ENCODE peak calls at places on chromosomes 2 and 18, in four cellular contexts. G is K562, R is GM12878, C is H1. V is an unnamed sample.

GRCh38 chr18:10140461-10140911 is 226.7 kb downstream of the VAPA start:
- DNase-seq in G (no peak), R (no peak), C (no peak), V (no peak)

GRCh38 chr2:146913476-146913875 is 931.4 kb upstream of the ACVR2A start:
- DNase-seq in G (no peak), R (no peak), C (no peak), V (no peak)

GRCh38 chr2:3738454-3738853 is 35.1 kb downstream of the DCDC2C start:
- DNase-seq in G (peak; percentile 62), R (no peak), C (no peak), V (peak; percentile 74)

GRCh38 chr18:45834303-45834702 is 8.8 kb downstream of the SIGLEC15 start:
- DNase-seq in G (no peak), R (no peak), C (no peak), V (no peak)

GRCh38 chr2:134501476-134502089 is 217.2 kb downstream of the TMEM163 start:
- DNase-seq in G (no peak), R (no peak), C (no peak), V (no peak)

GRCh38 chr2:68483011-68483410 is 15.6 kb downstream of the APLF start:
- DNase-seq in G (no peak), R (no peak), C (no peak), V (no peak)

GRCh38 chr2:216413882-216414281 is 1.6 kb downstream of the SMARCAL1 start:
- DNase-seq in G (no peak), R (no peak), C (no peak), V (no peak)

GRCh38 chr18:13375302-13376255 is 157.0 kb downstream of the LDLRAD4 start:
- DNase-seq in G (no peak), R (peak; percentile 57), C (no peak), V (no peak)

GRCh38 chr2:12046641-12047040 is 300.2 kb downstream of the LPIN1 start:
- DNase-seq in G (no peak), R (no peak), C (no peak), V (no peak)

GRCh38 chr2:5562865-5563264 is 129.3 kb upstream of the SOX11 start:
- DNase-seq in G (no peak), R (no peak), C (no peak), V (no peak)

GRCh38 chr18:31738460-31739407 is 21.9 kb downstream of the SLC25A52 start:
- DNase-seq in G (peak; percentile 24), R (no peak), C (no peak), V (peak; percentile 69)

GRCh38 chr18:31736630-31737029 is 24.1 kb downstream of the SLC25A52 start:
- DNase-seq in G (no peak), R (peak; percentile 28), C (no peak), V (no peak)

GRCh38 chr18:31740180-31740579 is 20.5 kb downstream of the SLC25A52 start:
- DNase-seq in G (no peak), R (no peak), C (no peak), V (no peak)

GRCh38 chr18:31741096-31741735 is 19.5 kb downstream of the SLC25A52 start:
- DNase-seq in G (peak; percentile 31), R (peak; percentile 16), C (no peak), V (peak; percentile 41)

DNA sequence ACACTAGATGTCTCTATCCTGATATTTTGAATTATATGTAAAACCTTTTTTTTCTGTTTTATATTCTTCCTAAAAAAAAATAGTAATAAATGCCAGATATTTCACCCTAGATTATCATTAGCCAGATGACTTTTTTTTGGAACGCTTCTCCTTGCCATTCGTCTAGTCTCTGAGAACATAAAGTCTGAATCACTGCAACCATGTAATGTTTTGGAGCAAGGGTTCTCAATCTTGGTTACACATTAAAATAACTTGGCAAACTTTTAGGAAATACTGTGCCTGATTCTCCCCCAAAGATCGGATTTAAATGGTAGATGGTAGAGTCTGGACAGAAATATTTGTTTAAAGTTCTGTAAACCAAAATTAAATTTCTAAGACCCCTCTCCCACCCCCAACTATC is 21.0 kb downstream of the SLC25A52 start:
- DNase-seq in G (no peak), R (no peak), C (no peak), V (no peak)
- TF ChIP-seq HDAC6 in G (no peak), R (no peak), C (no peak), V (no peak)

GRCh38 chr18:33472554-33472953 is 32.0 kb upstream of the CCDC178 start:
- DNase-seq in G (no peak), R (no peak), C (no peak), V (no peak)

GRCh38 chr18:33470229-33470628 is 29.7 kb upstream of the CCDC178 start:
- DNase-seq in G (no peak), R (no peak), C (no peak), V (no peak)

GRCh38 chr18:33469699-33470098 is 29.2 kb upstream of the CCDC178 start:
- DNase-seq in G (peak; percentile 50), R (no peak), C (no peak), V (no peak)

GRCh38 chr18:33466822-33467221 is 26.3 kb upstream of the CCDC178 start:
- DNase-seq in G (no peak), R (no peak), C (no peak), V (no peak)

DNA sequence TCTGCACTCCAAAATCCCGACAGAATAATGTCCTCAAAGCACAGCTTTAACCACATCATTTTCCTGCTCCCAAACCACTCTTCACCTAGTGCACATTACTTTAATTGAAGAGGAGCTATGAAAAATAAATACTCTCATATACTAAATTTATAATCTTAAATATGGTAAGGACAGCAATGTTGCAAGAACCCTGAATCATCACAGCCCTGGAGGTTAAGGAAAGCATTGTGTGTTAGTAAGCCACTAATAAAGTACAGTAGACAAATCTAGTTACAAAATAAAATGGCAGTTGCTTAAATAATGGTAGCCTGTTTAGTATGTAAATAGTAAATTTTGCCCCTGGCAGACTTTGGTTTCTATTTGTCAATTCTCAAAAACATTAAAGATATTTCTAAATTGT is 27.0 kb upstream of the CCDC178 start:
- DNase-seq in G (no peak), R (no peak), C (no peak), V (no peak)
- TF ChIP-seq HDAC6 in G (no peak), R (no peak), C (no peak), V (no peak)

GRCh38 chr2:44450806-44451205 is 89.1 kb downstream of the CAMKMT start:
- DNase-seq in G (no peak), R (no peak), C (no peak), V (no peak)
- TF ChIP-seq HDAC6 in G (no peak), R (no peak), C (no peak), V (no peak)

GRCh38 chr2:108570416-108570815 is 36.1 kb downstream of the LIMS1 start:
- DNase-seq in G (peak; percentile 37), R (no peak), C (no peak), V (no peak)
- TF ChIP-seq HDAC6 in G (no peak), R (no peak), C (no peak), V (no peak)

GRCh38 chr2:74373189-74373588 is 6.9 kb downstream of the DCTN1 start:
- DNase-seq in G (no peak), R (no peak), C (no peak), V (no peak)
- TF ChIP-seq HDAC6 in G (no peak), R (no peak), C (no peak), V (no peak)

DNA sequence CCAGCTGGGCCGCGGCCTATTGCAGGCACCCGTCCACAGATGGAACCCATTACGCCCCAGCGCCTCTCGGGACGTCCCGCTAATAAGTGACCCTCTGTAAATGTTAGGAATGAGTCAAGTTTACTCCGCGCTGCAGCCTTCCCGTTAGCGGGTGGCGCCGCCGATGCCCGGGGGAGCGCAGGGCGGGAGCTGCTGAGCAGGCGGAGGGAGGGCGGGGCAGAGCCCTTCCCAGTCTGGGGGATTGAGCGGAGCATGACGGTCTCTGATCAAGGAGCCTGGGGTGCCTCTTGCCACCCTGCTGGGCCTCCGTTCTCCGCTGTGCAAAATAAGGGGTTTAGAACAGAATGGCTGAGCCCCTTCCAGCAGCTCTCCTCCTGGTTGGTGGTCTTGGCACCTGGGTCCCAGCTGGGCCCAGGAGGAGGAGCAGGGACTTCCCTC is 10.5 kb downstream of the CROCC2 start:
- DNase-seq in G (no peak), R (no peak), C (no peak), V (no peak)
- TF ChIP-seq HDAC6 in G (no peak), R (no peak), C (no peak), V (no peak)

GRCh38 chr2:974054-974453 is 23.4 kb downstream of the SNTG2 start:
- DNase-seq in G (no peak), R (no peak), C (no peak), V (no peak)
- TF ChIP-seq HDAC6 in G (no peak), R (no peak), C (no peak), V (no peak)

DNA sequence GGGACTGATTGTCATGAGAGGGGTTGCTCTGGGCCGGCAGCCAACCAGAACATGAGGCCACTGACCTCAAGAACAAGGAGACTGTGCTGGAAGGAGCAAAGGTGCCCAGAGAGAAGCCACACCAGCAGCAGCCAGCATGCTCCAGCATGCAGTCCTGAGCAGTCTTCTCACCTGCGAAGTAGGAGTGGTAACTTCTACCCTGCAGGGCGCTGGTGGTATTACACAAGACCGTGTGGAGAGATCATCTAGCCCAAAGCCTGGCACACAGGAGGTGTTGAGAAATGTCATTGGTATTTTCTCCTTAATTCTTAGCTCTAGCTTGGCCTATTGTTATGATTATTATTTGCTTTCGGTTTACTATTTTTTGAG is 132.7 kb downstream of the TSN start:
- DNase-seq in G (peak; percentile 37), R (no peak), C (no peak), V (peak; percentile 35)
- TF ChIP-seq HDAC6 in G (no peak), R (no peak), C (no peak), V (no peak)

GRCh38 chr2:64865831-64866146 is 123.4 kb upstream of the SLC1A4 start:
- DNase-seq in G (no peak), R (no peak), C (no peak), V (no peak)

GRCh38 chr2:64867253-64867996 is 121.8 kb upstream of the SLC1A4 start:
- DNase-seq in G (no peak), R (no peak), C (no peak), V (no peak)

GRCh38 chr2:64866797-64867196 is 122.4 kb upstream of the SLC1A4 start:
- DNase-seq in G (no peak), R (no peak), C (no peak), V (no peak)

GRCh38 chr2:64863097-64863820 is 125.9 kb upstream of the SLC1A4 start:
- DNase-seq in G (no peak), R (no peak), C (no peak), V (no peak)

DNA sequence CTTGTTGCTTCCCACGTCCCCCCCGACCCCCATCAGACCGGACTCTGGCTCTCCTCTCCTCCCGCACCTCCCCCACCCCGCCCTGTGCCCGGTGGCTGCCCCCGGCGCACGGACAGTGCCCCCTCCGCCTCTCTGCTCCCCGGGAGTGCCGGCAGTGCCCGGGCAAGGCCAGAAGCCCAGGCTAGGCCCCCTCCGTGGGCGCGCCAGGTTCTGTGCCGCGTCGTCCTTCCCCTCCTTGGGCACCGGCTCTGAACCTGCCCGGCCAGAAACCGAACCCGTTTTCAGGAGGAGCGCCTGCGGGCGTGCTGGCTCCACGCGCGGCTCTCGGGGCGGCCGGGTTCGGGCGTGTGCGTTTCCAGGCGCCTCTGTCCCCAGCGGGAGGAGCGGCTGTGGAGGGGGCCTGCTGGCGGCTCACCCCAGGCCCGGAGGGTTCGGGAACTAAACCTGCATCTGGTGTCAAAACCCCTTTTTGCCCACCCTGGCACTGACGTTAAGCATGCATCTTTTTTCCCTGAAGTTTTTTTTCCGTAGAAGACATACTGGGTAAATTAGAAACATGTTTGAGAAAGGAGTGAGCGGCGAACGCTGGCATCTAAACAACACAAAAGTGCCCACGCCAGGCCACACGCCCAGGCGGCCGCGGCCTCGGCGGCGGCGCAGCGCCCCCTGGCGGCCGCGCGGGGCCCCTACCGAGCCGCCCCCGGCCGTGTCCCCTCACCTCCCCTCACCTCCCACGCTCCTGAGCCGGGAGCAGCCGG is 123.9 kb upstream of the SLC1A4 start:
- DNase-seq in G (peak; percentile 85), R (no peak), C (no peak), V (no peak)
- TF ChIP-seq HDAC6 in G (no peak), R (no peak), C (no peak), V (no peak)